ENCODE peak calls at places on chromosomes 4 and X, in five cellular contexts. Y is M059J, F is NAMALWA, G is mesothelial cell of epicardium, E is neuronal stem cell. K is an unnamed sample.

GRCh38 chrX:135185795-135186443 is 14.7 kb upstream of the CT55 start:
- DNase-seq in Y (peak), F (peak), G (no peak), E (peak), K (no peak)

GRCh38 chr4:123564758-123565346 is 168.3 kb downstream of the SPRY1 start:
- DNase-seq in Y (peak), F (peak), G (no peak), E (peak), K (no peak)

GRCh38 chr4:133003169-133003568 is 145.9 kb upstream of the PCDH10 start:
- DNase-seq in Y (no peak), F (no peak), G (no peak), E (no peak), K (no peak)

GRCh38 chr4:159051245-159052071 is 51.4 kb upstream of the RAPGEF2 start:
- DNase-seq in Y (peak), F (peak), G (no peak), E (no peak), K (no peak)

GRCh38 chr4:142708231-142708630 is 137.9 kb downstream of the INPP4B start:
- DNase-seq in Y (no peak), F (no peak), G (no peak), E (no peak), K (no peak)

GRCh38 chrX:134484039-134484438 is 24.1 kb downstream of the HPRT1 start:
- DNase-seq in Y (peak), F (peak), G (no peak), E (peak), K (no peak)

GRCh38 chr4:100581337-100581736 is 63.5 kb upstream of the EMCN start:
- DNase-seq in Y (peak), F (peak), G (no peak), E (no peak), K (no peak)

GRCh38 chr4:166169111-166169510 is 296.1 kb downstream of the TLL1 start:
- DNase-seq in Y (peak), F (peak), G (no peak), E (no peak), K (no peak)

GRCh38 chr4:181745933-181746627 is 497.1 kb upstream of the TENM3 start:
- DNase-seq in Y (peak), F (no peak), G (no peak), E (no peak), K (no peak)

GRCh38 chr4:85825937-85826678 is 351.2 kb downstream of the ARHGAP24 start:
- DNase-seq in Y (peak), F (peak), G (no peak), E (peak), K (no peak)

GRCh38 chr4:189090174-189090814 is 850.4 kb upstream of the FRG1 start:
- DNase-seq in Y (peak), F (peak), G (no peak), E (peak), K (no peak)

GRCh38 chr4:126604273-126604867 is 1028.4 kb upstream of the INTU start:
- DNase-seq in Y (peak), F (peak), G (no peak), E (peak), K (no peak)

GRCh38 chrX:68433155-68433980 is at the start of gene OPHN1:
- DNase-seq in Y (peak), F (no peak), G (peak), E (peak), K (peak)

GRCh38 chr4:167622481-167623240 is 388.4 kb upstream of the SPOCK3 start:
- DNase-seq in Y (peak), F (peak), G (peak), E (peak), K (no peak)

GRCh38 chr4:15382669-15383273 is 45.1 kb upstream of the C1QTNF7 start:
- DNase-seq in Y (no peak), F (no peak), G (no peak), E (no peak), K (no peak)

GRCh38 chrX:118824173-118824782 is 654 bp downstream of the ZCCHC12 start:
- DNase-seq in Y (no peak), F (no peak), G (no peak), E (no peak), K (no peak)

GRCh38 chrX:53256446-53257041 is 24.8 kb downstream of the IQSEC2 start:
- DNase-seq in Y (no peak), F (no peak), G (no peak), E (no peak), K (no peak)

GRCh38 chr4:10104211-10104990 is 12.2 kb downstream of the WDR1 start:
- DNase-seq in Y (no peak), F (no peak), G (no peak), E (no peak), K (no peak)

GRCh38 chrX:123454712-123455431 is 270.8 kb downstream of the GRIA3 start:
- DNase-seq in Y (no peak), F (no peak), G (no peak), E (no peak), K (no peak)

GRCh38 chr4:56183344-56183959 is 203.8 kb downstream of the AASDH start:
- DNase-seq in Y (no peak), F (peak), G (no peak), E (no peak), K (no peak)

GRCh38 chr4:67288964-67289363 is 256.3 kb downstream of the CENPC start:
- DNase-seq in Y (peak), F (peak), G (no peak), E (peak), K (no peak)

GRCh38 chr4:26885912-26886274 is 25.3 kb downstream of the STIM2 start:
- DNase-seq in Y (no peak), F (peak), G (no peak), E (no peak), K (no peak)

K was measured in osteocyte.